ENCODE peak calls at places on chromosomes 3 and 15, in eight cellular contexts. C is HCT116, X is GM23248, I is OCI-LY7, R is GM23338, K is hepatocyte, H is PC-3, B is MM.1S. F is an unnamed sample.

GRCh38 chr3:5080779-5081550 is 41.1 kb upstream of the ARL8B start:
- DNase-seq in C (no peak), I (no peak), X (no peak), B (no peak), H (no peak), K (no peak), R (no peak), F (no peak)

GRCh38 chr3:71973337-71974030 is 188.5 kb upstream of the PROK2 start:
- DNase-seq in R (no peak), B (no peak), H (no peak), K (no peak), I (no peak), C (no peak), X (no peak), F (no peak)

GRCh38 chr3:122443090-122443489 is 27.2 kb upstream of the WDR5B start:
- DNase-seq in H (no peak), B (no peak), I (no peak), X (no peak), C (no peak), K (peak), R (peak), F (peak)

GRCh38 chr3:127940116-127940515 is 25.1 kb downstream of the KBTBD12 start:
- DNase-seq in H (peak), R (no peak), C (no peak), B (no peak), I (no peak), X (no peak), K (no peak), F (no peak)

GRCh38 chr3:188060436-188060835 is 93.5 kb upstream of the LPP start:
- DNase-seq in H (no peak), R (no peak), X (no peak), K (no peak), I (no peak), B (no peak), C (no peak), F (no peak)

GRCh38 chr15:38325290-38325990 is 72.8 kb downstream of the SPRED1 start:
- DNase-seq in B (no peak), R (no peak), C (no peak), I (no peak), K (no peak), X (no peak), H (no peak), F (no peak)

GRCh38 chr3:77605308-77605707 is 565.4 kb downstream of the ROBO2 start:
- DNase-seq in R (no peak), H (peak), I (no peak), C (no peak), K (peak), B (no peak), X (no peak), F (no peak)

GRCh38 chr3:53721187-53721946 is 124.9 kb downstream of the CHDH start:
- DNase-seq in K (no peak), X (peak), H (peak), C (no peak), B (no peak), I (no peak), R (peak), F (peak)

GRCh38 chr3:25843332-25843731 is 53.4 kb downstream of the OXSM start:
- DNase-seq in I (peak), B (no peak), R (no peak), H (peak), K (no peak), C (no peak), X (peak), F (no peak)

GRCh38 chr3:40845447-40845846 is 320.7 kb downstream of the ZNF621 start:
- DNase-seq in C (no peak), K (no peak), R (no peak), X (no peak), I (no peak), B (no peak), H (no peak), F (no peak)

GRCh38 chr3:147654827-147655226 is 245.7 kb downstream of the ZIC1 start:
- DNase-seq in H (no peak), K (no peak), I (no peak), X (peak), B (no peak), R (no peak), C (no peak), F (no peak)

GRCh38 chr3:128487813-128488635 is 5.0 kb downstream of the GATA2 start:
- DNase-seq in C (peak), X (peak), H (peak), K (peak), B (peak), I (no peak), R (peak), F (peak)

GRCh38 chr3:169772530-169772950 is 656 bp upstream of the MYNN start:
- DNase-seq in R (peak), H (peak), B (peak), I (peak), X (peak), C (peak), K (peak), F (peak)

GRCh38 chr3:6216135-6216792 is 644.7 kb upstream of the GRM7 start:
- DNase-seq in R (no peak), K (no peak), I (no peak), X (no peak), B (no peak), C (no peak), H (no peak), F (no peak)
- TF ChIP-seq EZH2phosphoT487 in R (no peak), K (no peak), I (no peak), X (no peak), B (no peak), C (no peak), H (no peak), F (no peak)

GRCh38 chr3:112116777-112117186 is 16.3 kb downstream of the GCSAM start:
- DNase-seq in I (peak), C (no peak), X (no peak), H (no peak), B (no peak), K (no peak), R (no peak), F (peak)

GRCh38 chr3:112117415-112117814 is 15.6 kb downstream of the GCSAM start:
- DNase-seq in I (peak), H (no peak), C (no peak), B (no peak), K (no peak), R (no peak), X (no peak), F (no peak)

GRCh38 chr3:112115806-112116383 is 17.2 kb downstream of the GCSAM start:
- DNase-seq in I (peak), X (no peak), K (no peak), C (no peak), B (no peak), R (no peak), H (no peak), F (no peak)

GRCh38 chr3:112119686-112120484 is 13.2 kb downstream of the GCSAM start:
- DNase-seq in H (no peak), C (no peak), R (no peak), K (no peak), I (peak), X (no peak), B (no peak), F (peak)

GRCh38 chr3:112117826-112118571 is 15.0 kb downstream of the GCSAM start:
- DNase-seq in C (no peak), K (no peak), B (no peak), X (no peak), H (no peak), I (peak), R (peak), F (peak)
- H3K27ac ChIP-seq in C (no peak), K (no peak), B (no peak), X (no peak), H (no peak), I (peak), R (no peak), F (no peak)

GRCh38 chr15:73930371-73930770 is 4.1 kb downstream of the LOXL1 start:
- DNase-seq in X (peak), I (no peak), B (no peak), H (no peak), C (no peak), R (no peak), K (peak), F (no peak)
- H3K4me3 ChIP-seq in X (peak), I (no peak), B (no peak), H (peak), C (no peak), R (no peak), K (no peak), F (no peak)

GRCh38 chr3:50189274-50189673 is 2.1 kb upstream of the GNAT1 start:
- DNase-seq in H (peak), C (peak), R (peak), I (peak), X (peak), K (peak), B (peak), F (peak)
- TF ChIP-seq EZH2phosphoT487 in H (no peak), C (no peak), R (no peak), I (no peak), X (no peak), K (no peak), B (no peak), F (no peak)

DNA sequence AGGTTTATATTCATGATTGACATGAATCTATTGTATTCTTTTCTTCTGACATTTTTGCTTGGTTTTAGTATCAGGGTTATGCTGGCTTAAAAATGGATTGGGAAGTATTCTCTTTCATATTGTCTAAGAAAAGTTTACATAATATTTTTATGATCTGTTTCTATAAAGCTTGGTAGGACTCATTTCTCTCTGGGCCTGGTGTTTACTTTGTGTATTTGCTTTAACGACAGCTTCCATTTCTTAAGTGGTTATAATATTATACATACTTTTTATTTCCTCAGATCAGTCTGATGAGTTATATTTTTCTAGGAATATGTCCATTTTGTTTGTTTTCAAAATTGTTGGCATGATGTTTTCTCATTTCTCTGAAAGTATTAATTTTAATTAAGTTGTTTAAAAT is 117.9 kb upstream of the IL12A start:
- DNase-seq in H (peak), C (no peak), X (no peak), B (no peak), K (no peak), I (no peak), R (no peak), F (no peak)
- H3K27ac ChIP-seq in H (peak), C (no peak), X (no peak), B (no peak), K (no peak), I (no peak), R (no peak), F (no peak)

GRCh38 chr3:149217347-149217746 is 4.3 kb downstream of the CP start:
- DNase-seq in C (no peak), H (no peak), R (no peak), K (no peak), B (no peak), I (no peak), X (no peak), F (no peak)

GRCh38 chr3:149223461-149223820 is 1.8 kb upstream of the CP start:
- DNase-seq in B (no peak), X (no peak), H (no peak), K (no peak), R (no peak), C (no peak), I (no peak), F (no peak)

GRCh38 chr3:149224736-149225594 is 3.3 kb upstream of the CP start:
- DNase-seq in I (no peak), R (no peak), H (peak), K (peak), X (peak), C (no peak), B (peak), F (no peak)

GRCh38 chr3:149216195-149216869 is 5.3 kb downstream of the CP start:
- DNase-seq in X (peak), C (no peak), H (no peak), I (no peak), B (no peak), K (no peak), R (no peak), F (no peak)

GRCh38 chr3:149221783-149222517 is at the start of gene CP:
- DNase-seq in K (no peak), C (no peak), B (no peak), R (no peak), X (no peak), H (no peak), I (no peak), F (peak)
- H3K4me3 ChIP-seq in K (no peak), C (no peak), B (no peak), R (no peak), X (no peak), H (no peak), I (no peak), F (peak)